ENCODE peak calls at places on chromosomes 16 and 17, in four cellular contexts. E, J, D and N are unnamed samples.

GRCh38 chr16:17062676-17063075 is 408.1 kb downstream of the XYLT1 start:
- DNase-seq in E (no peak), J (peak), D (no peak), N (no peak)

GRCh38 chr17:3555189-3555796 is 2.3 kb downstream of the TRPV3 start:
- DNase-seq in E (no peak), J (no peak), D (no peak), N (no peak)

GRCh38 chr17:12927001-12927400 is 90.8 kb downstream of the ELAC2 start:
- DNase-seq in E (no peak), J (no peak), D (no peak), N (no peak)

GRCh38 chr17:28552201-28552999 is at the start of gene UNC119:
- DNase-seq in E (peak), J (peak), D (peak), N (peak)

GRCh38 chr16:4874686-4875085 is 27.4 kb downstream of the UBN1 start:
- DNase-seq in E (no peak), J (no peak), D (no peak), N (no peak)

GRCh38 chr16:4214215-4214621 is 27.7 kb downstream of the SRL start:
- DNase-seq in E (peak), J (no peak), D (peak), N (no peak)

GRCh38 chr17:17801800-17802481 is 34.8 kb downstream of the SREBF1 start:
- DNase-seq in E (no peak), J (no peak), D (no peak), N (no peak)

GRCh38 chr16:12300490-12300889 is 324.0 kb downstream of the SNX29 start:
- DNase-seq in E (no peak), J (no peak), D (no peak), N (no peak)

GRCh38 chr16:85615852-85616607 is 2.9 kb downstream of the GSE1 start:
- DNase-seq in E (peak), J (no peak), D (peak), N (peak)

GRCh38 chr16:86882586-86883280 is 304.4 kb downstream of the FOXL1 start:
- DNase-seq in E (peak), J (no peak), D (no peak), N (no peak)

GRCh38 chr17:43449470-43450202 is 34.1 kb upstream of the DHX8 start:
- DNase-seq in E (no peak), J (no peak), D (peak), N (no peak)

GRCh38 chr17:76404256-76404655 is 19.8 kb downstream of the SPHK1 start:
- DNase-seq in E (no peak), J (no peak), D (no peak), N (no peak)

GRCh38 chr16:84198401-84198800 is 7.4 kb downstream of the ADAD2 start:
- DNase-seq in E (peak), J (no peak), D (no peak), N (no peak)

GRCh38 chr16:2365397-2365796 is 24.9 kb upstream of the ABCA3 start:
- DNase-seq in E (no peak), J (no peak), D (no peak), N (no peak)

GRCh38 chr17:20089795-20090547 is 80.8 kb downstream of the SPECC1 start:
- DNase-seq in E (no peak), J (no peak), D (no peak), N (no peak)

GRCh38 chr16:28974007-28974436 is 556 bp upstream of the SPNS1 start:
- DNase-seq in E (peak), J (peak), D (peak), N (no peak)

GRCh38 chr17:57892820-57893595 is 43.2 kb upstream of the MRPS23 start:
- DNase-seq in E (peak), J (peak), D (peak), N (no peak)

GRCh38 chr16:31094088-31094423 is 541 bp downstream of the VKORC1 start:
- DNase-seq in E (no peak), J (no peak), D (no peak), N (no peak)

GRCh38 chr16:52742052-52742451 is 195.1 kb upstream of the TOX3 start:
- DNase-seq in E (no peak), J (no peak), D (no peak), N (no peak)

GRCh38 chr17:17870292-17870691 is 33.5 kb upstream of the SREBF1 start:
- DNase-seq in E (no peak), J (no peak), D (no peak), N (no peak)

GRCh38 chr16:29311636-29312344 is 94.7 kb downstream of the NPIPB11 start:
- DNase-seq in E (no peak), J (no peak), D (no peak), N (no peak)

GRCh38 chr17:6710317-6710716 is 2.9 kb downstream of the SLC13A5 start:
- DNase-seq in E (no peak), J (no peak), D (peak), N (no peak)

GRCh38 chr17:41645371-41646063 is 21.1 kb upstream of the KRT17 start:
- DNase-seq in E (peak), J (no peak), D (peak), N (no peak)

GRCh38 chr17:57918017-57918895 is 37.0 kb downstream of the CUEDC1 start:
- DNase-seq in E (peak), J (no peak), D (no peak), N (no peak)

GRCh38 chr17:78599419-78599818 is 22.2 kb upstream of the DNAH17 start:
- DNase-seq in E (peak), J (no peak), D (no peak), N (no peak)

GRCh38 chr17:75739174-75739573 is 17.9 kb downstream of the ITGB4 start:
- DNase-seq in E (no peak), J (no peak), D (no peak), N (no peak)

GRCh38 chr17:40371261-40371929 is 6.9 kb upstream of the GJD3 start:
- DNase-seq in E (no peak), J (peak), D (peak), N (no peak)

GRCh38 chr17:76659928-76660614 is 16.5 kb upstream of the ST6GALNAC1 start:
- DNase-seq in E (peak), J (no peak), D (peak), N (peak)

GRCh38 chr16:17345043-17345442 is 125.7 kb downstream of the XYLT1 start:
- DNase-seq in E (no peak), J (no peak), D (no peak), N (no peak)

GRCh38 chr16:87784812-87785211 is 19.0 kb upstream of the KLHDC4 start:
- DNase-seq in E (peak), J (no peak), D (no peak), N (no peak)

GRCh38 chr17:10683853-10684252 is 13.5 kb downstream of the SCO1 start:
- DNase-seq in E (peak), J (no peak), D (peak), N (no peak)

GRCh38 chr16:67034478-67034877 is 5.5 kb downstream of the CBFB start:
- DNase-seq in E (peak), J (no peak), D (no peak), N (no peak)

GRCh38 chr16:68388124-68388523 is 60.2 kb downstream of the SMPD3 start:
- DNase-seq in E (no peak), J (no peak), D (no peak), N (no peak)

GRCh38 chr16:3444032-3444388 is 530 bp downstream of the NAA60 start:
- DNase-seq in E (peak), J (peak), D (peak), N (peak)

GRCh38 chr17:48276776-48277175 is 153.2 kb downstream of the SKAP1 start:
- DNase-seq in E (no peak), J (no peak), D (no peak), N (no peak)

GRCh38 chr16:1946495-1947368 is 3.7 kb upstream of the MSRB1 start:
- DNase-seq in E (no peak), J (no peak), D (no peak), N (no peak)

GRCh38 chr16:87945351-87946042 is 5.7 kb upstream of the BANP start:
- DNase-seq in E (peak), J (no peak), D (peak), N (no peak)

GRCh38 chr17:81200695-81201580 is 21.8 kb downstream of the CEP131 start:
- DNase-seq in E (peak), J (no peak), D (peak), N (no peak)